ENCODE peak calls at places on chromosomes 13 and 19, in four cellular contexts. B is brain microvascular endothelial cell, A is neural progenitor cell, I is SK-N-SH. L is an unnamed sample.

GRCh38 chr19:30679286-30679685 is 307.1 kb downstream of the ZNF536 start:
- DNase-seq in A (no peak), I (peak), B (no peak), L (no peak)

GRCh38 chr19:31337007-31337914 is 12.0 kb downstream of the TSHZ3 start:
- DNase-seq in B (no peak), I (no peak), A (no peak), L (no peak)

GRCh38 chr13:43388282-43389034 is 365.1 kb downstream of the DNAJC15 start:
- DNase-seq in I (no peak), A (no peak), B (no peak), L (no peak)

GRCh38 chr19:9132422-9132821 is 5.7 kb upstream of the OR7G3 start:
- DNase-seq in I (no peak), B (no peak), A (no peak), L (no peak)

GRCh38 chr13:43880930-43881329 is 1.2 kb downstream of the LACC1 start:
- DNase-seq in B (no peak), I (no peak), A (no peak), L (no peak)

GRCh38 chr19:3593156-3593555 is 7.9 kb downstream of the GIPC3 start:
- DNase-seq in B (no peak), A (peak), I (no peak), L (no peak)

GRCh38 chr19:51821921-51822716 is 27.2 kb downstream of the FPR3 start:
- DNase-seq in I (no peak), B (no peak), A (no peak), L (no peak)

GRCh38 chr13:87669379-87669978 is 1.7 kb upstream of the SLITRK5 start:
- DNase-seq in B (no peak), I (peak), A (peak), L (no peak)

GRCh38 chr19:30070970-30071632 is 129.1 kb downstream of the URI1 start:
- DNase-seq in B (no peak), A (no peak), I (peak), L (no peak)

GRCh38 chr13:47038196-47038595 is 141.3 kb upstream of the HTR2A start:
- DNase-seq in B (no peak), I (no peak), A (peak), L (no peak)

GRCh38 chr19:10544753-10545251 is 1.1 kb downstream of the ATG4D start:
- DNase-seq in A (peak), B (no peak), I (peak), L (no peak)

GRCh38 chr13:24706886-24707585 is 26.8 kb downstream of the ATP12A start:
- DNase-seq in B (no peak), I (no peak), A (no peak), L (no peak)

GRCh38 chr13:39612023-39612637 is 9.1 kb upstream of the LHFPL6 start:
- DNase-seq in A (peak), I (peak), B (peak), L (peak)

GRCh38 chr19:3556978-3557460 is 367 bp downstream of the MFSD12 start:
- DNase-seq in B (no peak), I (peak), A (peak), L (no peak)

GRCh38 chr19:41939861-41940442 is 11.7 kb upstream of the ERFL start:
- DNase-seq in B (no peak), A (peak), I (peak), L (no peak)

GRCh38 chr19:54439174-54439851 is 9.7 kb upstream of the LENG8 start:
- DNase-seq in I (peak), A (peak), B (peak), L (no peak)

GRCh38 chr19:7188682-7189629 is 105.3 kb downstream of the INSR start:
- DNase-seq in A (no peak), I (no peak), B (no peak), L (no peak)

GRCh38 chr13:87736849-87737400 is 65.8 kb downstream of the SLITRK5 start:
- DNase-seq in A (no peak), B (no peak), I (no peak), L (no peak)

GRCh38 chr19:1481224-1481892 is 2.3 kb upstream of the C19orf25 start:
- DNase-seq in B (no peak), I (no peak), A (no peak), L (no peak)

GRCh38 chr13:73914119-73914518 is 220.1 kb downstream of the KLF12 start:
- DNase-seq in I (no peak), A (no peak), B (peak), L (no peak)

GRCh38 chr13:112066624-112067004 is 335 bp upstream of the SOX1 start:
- DNase-seq in I (peak), A (peak), B (no peak), L (no peak)

GRCh38 chr19:36093146-36093662 is 17.7 kb upstream of the OVOL3 start:
- DNase-seq in B (no peak), I (no peak), A (no peak), L (no peak)

GRCh38 chr13:35469781-35470380 is 6.6 kb downstream of the MAB21L1 start:
- DNase-seq in I (no peak), B (no peak), A (peak), L (no peak)

GRCh38 chr19:13297023-13297422 is 146.8 kb downstream of the IER2 start:
- DNase-seq in A (no peak), B (no peak), I (no peak), L (no peak)

GRCh38 chr13:36275190-36276002 is 22.2 kb downstream of the CCDC169 start:
- DNase-seq in A (peak), B (peak), I (peak), L (no peak)

GRCh38 chr19:16589917-16590316 is 17.7 kb upstream of the SLC35E1 start:
- DNase-seq in I (peak), B (no peak), A (no peak), L (no peak)

GRCh38 chr13:78660130-78660857 is 1.3 kb upstream of the OBI1 start:
- DNase-seq in B (no peak), I (peak), A (no peak), L (no peak)

GRCh38 chr13:75319244-75319643 is 162.7 kb downstream of the TBC1D4 start:
- DNase-seq in I (no peak), B (peak), A (no peak), L (no peak)

GRCh38 chr13:99955747-99956472 is 15.7 kb downstream of the ZIC5 start:
- DNase-seq in I (no peak), A (peak), B (peak), L (no peak)

GRCh38 chr19:6090634-6091033 is 19.7 kb downstream of the RFX2 start:
- DNase-seq in A (no peak), I (no peak), B (no peak), L (no peak)

GRCh38 chr19:6095760-6096159 is 14.5 kb downstream of the RFX2 start:
- DNase-seq in B (no peak), I (no peak), A (no peak), L (no peak)

GRCh38 chr19:6088677-6089063 is 21.6 kb downstream of the RFX2 start:
- DNase-seq in A (no peak), B (peak), I (no peak), L (no peak)

GRCh38 chr19:6092329-6093286 is 17.7 kb downstream of the RFX2 start:
- DNase-seq in B (peak), I (no peak), A (peak), L (no peak)

DNA sequence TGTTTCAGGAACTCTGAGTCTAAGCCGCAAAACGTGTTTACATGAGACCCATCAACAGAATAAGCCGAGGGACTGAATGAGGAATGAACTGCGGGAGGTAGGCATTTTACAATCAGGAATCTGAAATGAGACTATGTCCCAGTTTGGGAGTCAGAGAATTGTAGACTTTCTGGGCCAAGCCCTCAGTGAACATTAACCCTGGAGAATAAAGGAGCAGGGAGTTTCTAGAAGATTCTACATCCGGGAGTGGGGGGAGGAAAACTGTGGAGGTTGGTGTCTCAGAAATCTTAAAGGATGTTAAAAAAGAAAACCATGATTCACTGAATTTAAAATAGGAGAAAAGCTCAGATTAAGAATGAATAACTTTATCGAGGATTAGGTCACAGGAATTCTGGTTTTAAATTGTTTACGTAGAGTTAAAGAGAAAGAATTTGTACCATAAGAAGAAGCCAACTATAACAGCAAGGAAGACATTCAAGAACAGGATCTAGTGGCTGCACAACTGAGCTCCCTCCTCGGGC is 18.5 kb downstream of the RFX2 start:
- DNase-seq in B (no peak), A (no peak), I (no peak), L (no peak)
- H3K4me3 ChIP-seq in B (peak), A (peak), I (no peak), L (peak)

GRCh38 chr19:39539519-39540332 is at the start of gene EID2:
- DNase-seq in A (peak), I (peak), B (peak), L (peak)

GRCh38 chr19:39542198-39542597 is 2.2 kb upstream of the EID2 start:
- DNase-seq in I (no peak), A (peak), B (no peak), L (no peak)

GRCh38 chr19:39539165-39539518 is 819 bp downstream of the EID2 start:
- DNase-seq in A (peak), B (no peak), I (no peak), L (no peak)

GRCh38 chr19:39543477-39543857 is 3.5 kb upstream of the EID2 start:
- DNase-seq in B (no peak), A (no peak), I (no peak), L (no peak)

GRCh38 chr19:39540333-39540673 is 342 bp upstream of the EID2 start:
- DNase-seq in A (no peak), I (no peak), B (no peak), L (no peak)
- TF ChIP-seq CTCF in A (no peak), I (no peak), B (no peak), L (no peak)

DNA sequence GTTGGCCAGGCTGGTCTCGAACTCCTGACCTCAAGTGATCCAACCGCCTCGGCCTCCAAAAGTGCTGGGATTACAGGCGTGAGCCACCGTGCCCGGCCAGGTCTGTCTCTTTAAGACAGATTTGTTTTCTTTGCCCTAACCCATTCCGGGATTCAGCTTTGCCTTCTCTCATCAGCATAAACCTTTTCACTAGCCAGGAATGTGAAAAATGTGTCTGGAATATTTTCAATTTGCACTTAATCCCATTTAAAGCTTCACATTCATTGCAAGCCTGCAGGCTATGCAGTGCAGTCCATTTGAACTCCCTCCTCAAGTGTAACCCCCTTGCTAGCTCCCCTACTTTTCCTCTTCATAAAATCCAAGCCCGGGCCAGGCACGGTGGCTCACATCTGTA is 880 bp upstream of the TMEM160 start:
- DNase-seq in A (peak), I (no peak), B (peak), L (peak)
- H3K4me3 ChIP-seq in A (peak), I (no peak), B (no peak), L (no peak)

DNA sequence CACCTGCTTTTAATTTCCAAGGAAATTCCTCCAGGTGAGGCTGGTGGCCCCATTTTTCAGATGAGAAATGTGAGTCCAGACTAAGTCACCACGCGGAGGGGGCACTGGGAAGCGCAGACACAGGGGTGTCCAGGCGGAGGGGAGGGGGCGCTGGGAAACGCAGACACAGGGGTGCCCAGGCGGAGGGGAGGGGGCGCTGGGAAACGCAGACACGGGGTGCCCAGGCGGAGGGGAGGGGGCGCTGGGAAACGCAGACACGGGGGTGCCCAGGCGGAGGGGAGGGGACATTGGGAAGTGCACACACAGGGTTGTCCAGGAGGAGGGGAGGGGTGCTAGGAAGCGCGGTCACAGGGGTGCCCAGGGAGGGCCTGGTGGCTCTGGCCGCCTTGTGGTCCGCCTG is 3.5 kb downstream of the GRK1 start:
- DNase-seq in A (no peak), I (no peak), B (no peak), L (no peak)
- TF ChIP-seq CTCF in A (no peak), I (no peak), B (no peak), L (no peak)